ENCODE peak calls at places on chromosomes 12 and 14, in five cellular contexts. G is psoas muscle, A is RWPE1, R is dorsolateral prefrontal cortex, Q is mesothelial cell of epicardium. Z is an unnamed sample.

GRCh38 chr14:84017533-84017932 is 1512.4 kb upstream of the FLRT2 start:
- DNase-seq in G (no peak), A (no peak), R (no peak), Q (no peak), Z (no peak)

GRCh38 chr12:109591041-109591440 is 17.4 kb downstream of the MVK start:
- DNase-seq in G (no peak), A (no peak), R (no peak), Q (no peak), Z (no peak)

GRCh38 chr12:2064078-2064507 is 11.3 kb downstream of the CACNA1C start:
- DNase-seq in G (no peak), A (no peak), R (no peak), Q (no peak), Z (no peak)

GRCh38 chr12:95820096-95820703 is 29.6 kb upstream of the NTN4 start:
- DNase-seq in G (no peak), A (peak; percentile 69), R (no peak), Q (no peak), Z (no peak)

GRCh38 chr12:29429999-29430698 is 49.2 kb upstream of the ERGIC2 start:
- DNase-seq in G (no peak), A (peak; percentile 25), R (no peak), Q (no peak), Z (no peak)

GRCh38 chr14:105207460-105207901 is 26.4 kb upstream of the NUDT14 start:
- DNase-seq in G (no peak), A (no peak), R (no peak), Q (no peak), Z (no peak)

GRCh38 chr14:79971330-79971729 is 240.0 kb downstream of the DIO2 start:
- DNase-seq in G (no peak), A (no peak), R (no peak), Q (no peak), Z (no peak)

GRCh38 chr12:125193798-125194562 is 128.7 kb downstream of the AACS start:
- DNase-seq in G (no peak), A (peak; percentile 47), R (no peak), Q (no peak), Z (no peak)

GRCh38 chr12:89439946-89440345 is 84.7 kb downstream of the GALNT4 start:
- DNase-seq in G (no peak), A (peak; percentile 47), R (no peak), Q (no peak), Z (no peak)

GRCh38 chr14:96585672-96586013 is 83.5 kb downstream of the PAPOLA start:
- DNase-seq in G (no peak), A (no peak), R (no peak), Q (no peak), Z (no peak)

GRCh38 chr12:93894391-93895095 is 217.4 kb downstream of the CRADD start:
- DNase-seq in G (peak; percentile 94), A (no peak), R (peak; percentile 66), Q (no peak), Z (no peak)

GRCh38 chr12:449203-449602 is 10.5 kb upstream of the B4GALNT3 start:
- DNase-seq in G (no peak), A (no peak), R (no peak), Q (no peak), Z (no peak)

GRCh38 chr14:90017371-90017770 is 44.4 kb upstream of the KCNK13 start:
- DNase-seq in G (no peak), A (no peak), R (no peak), Q (no peak), Z (no peak)

GRCh38 chr12:40175045-40175444 is 49.8 kb upstream of the LRRK2 start:
- DNase-seq in G (no peak), A (no peak), R (no peak), Q (no peak), Z (no peak)

GRCh38 chr14:100392266-100392850 is 69.2 kb downstream of the SLC25A47 start:
- DNase-seq in G (no peak), A (no peak), R (no peak), Q (no peak), Z (no peak)

GRCh38 chr12:43728117-43728516 is 30.5 kb downstream of the PUS7L start:
- DNase-seq in G (no peak), A (no peak), R (no peak), Q (no peak), Z (no peak)
- TF ChIP-seq CTCF in G (peak; percentile 19), A (peak; percentile 55), R (peak; percentile 60), Q (peak; percentile 55), Z (peak; percentile 71)

GRCh38 chr14:52013984-52014600 is 24.7 kb downstream of the RTRAF start:
- DNase-seq in G (peak; percentile 54), A (no peak), R (no peak), Q (no peak), Z (no peak)

GRCh38 chr14:52018252-52018651 is 28.9 kb downstream of the RTRAF start:
- DNase-seq in G (no peak), A (no peak), R (no peak), Q (no peak), Z (no peak)

GRCh38 chr14:52012635-52013034 is 23.3 kb downstream of the RTRAF start:
- DNase-seq in G (peak; percentile 79), A (no peak), R (no peak), Q (no peak), Z (no peak)

GRCh38 chr14:52014601-52015267 is 25.4 kb downstream of the RTRAF start:
- DNase-seq in G (no peak), A (no peak), R (peak; percentile 77), Q (no peak), Z (no peak)

GRCh38 chr14:52015411-52016030 is 26.2 kb downstream of the RTRAF start:
- DNase-seq in G (no peak), A (no peak), R (peak; percentile 78), Q (no peak), Z (no peak)
- TF ChIP-seq CTCF in G (no peak), A (no peak), R (peak; percentile 63), Q (no peak), Z (peak; percentile 59)

DNA sequence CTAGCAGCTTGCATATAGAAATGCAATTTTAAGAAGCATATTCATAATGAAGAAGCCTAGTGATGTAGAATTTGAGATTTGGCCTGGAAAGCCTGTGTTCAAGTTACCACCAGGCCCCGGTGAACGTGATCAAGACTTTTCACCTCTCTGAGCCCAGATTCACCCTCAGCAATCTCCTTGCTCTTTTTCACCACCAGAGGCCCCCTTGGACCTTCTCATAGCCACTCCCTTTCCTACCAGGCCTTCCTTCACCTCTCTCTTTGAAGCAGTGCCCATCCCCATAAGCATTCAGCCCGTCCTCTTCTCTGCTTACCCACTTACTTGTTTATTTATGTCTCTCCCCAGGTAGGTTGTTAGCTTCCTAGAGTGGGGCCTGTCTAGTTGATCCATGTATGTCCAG is 1280.9 kb downstream of the AACS start:
- DNase-seq in G (no peak), A (no peak), R (no peak), Q (no peak), Z (no peak)
- TF ChIP-seq CTCF in G (no peak), A (no peak), R (no peak), Q (no peak), Z (no peak)

DNA sequence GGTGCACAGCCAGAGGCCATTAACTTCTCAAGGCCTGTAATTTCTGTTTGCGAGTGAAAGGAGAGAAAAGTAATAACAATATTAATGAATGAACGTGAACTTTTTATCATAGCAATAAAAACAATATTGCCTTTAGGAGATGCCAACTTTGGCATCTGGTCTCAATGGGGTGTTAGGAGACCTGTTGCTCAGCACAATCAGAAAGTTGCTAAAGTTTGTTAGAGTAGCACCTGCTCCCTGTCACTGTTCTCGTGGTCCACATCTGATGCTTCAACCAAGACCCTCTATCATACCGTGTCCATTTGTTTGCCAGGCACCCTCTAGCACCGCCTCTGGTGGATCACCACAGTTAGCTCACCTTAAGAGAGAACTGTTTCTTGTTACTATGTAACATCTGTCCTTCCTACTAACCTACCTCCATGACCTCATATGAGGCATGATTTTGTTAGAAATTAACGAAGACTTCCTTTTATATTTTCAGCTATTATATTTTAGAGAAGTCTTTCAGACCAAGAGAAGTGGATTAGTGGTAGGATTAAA is 12.5 kb upstream of the CLEC4E start:
- DNase-seq in G (no peak), A (no peak), R (no peak), Q (no peak), Z (no peak)
- TF ChIP-seq CTCF in G (no peak), A (no peak), R (no peak), Q (no peak), Z (no peak)